ENCODE peak calls at places on chromosomes 11 and 22, in eight cellular contexts. One of them, this sample, is unnamed.

GRCh38 chr11:130909650-130910049 is 6.6 kb downstream of the SNX19 start:
- DNase-seq in ascending aorta: no peak
- DNase-seq in astrocyte of the cerebellum: no peak
- DNase-seq in thoracic aorta: no peak
- DNase-seq in cardiac muscle cell: no peak
- DNase-seq in IMR-90: peak; percentile 91
- DNase-seq in RWPE2: no peak
- DNase-seq in HFFc6: peak; percentile 63
- DNase-seq in this sample: no peak

GRCh38 chr11:63813563-63814382 is 517 bp downstream of the SPINDOC start:
- DNase-seq in RWPE2: no peak
- DNase-seq in IMR-90: peak; percentile 50
- DNase-seq in ascending aorta: peak; percentile 70
- DNase-seq in HFFc6: no peak
- DNase-seq in astrocyte of the cerebellum: no peak
- DNase-seq in thoracic aorta: no peak
- DNase-seq in cardiac muscle cell: peak; percentile 73
- DNase-seq in this sample: no peak

GRCh38 chr11:63764201-63764711 is 4.3 kb downstream of the ZFTA start:
- DNase-seq in thoracic aorta: no peak
- DNase-seq in astrocyte of the cerebellum: no peak
- DNase-seq in IMR-90: no peak
- DNase-seq in cardiac muscle cell: no peak
- DNase-seq in HFFc6: no peak
- DNase-seq in RWPE2: no peak
- DNase-seq in ascending aorta: no peak
- DNase-seq in this sample: no peak

GRCh38 chr11:62883677-62884076 is 3.0 kb downstream of the SLC3A2 start:
- DNase-seq in IMR-90: no peak
- DNase-seq in RWPE2: no peak
- DNase-seq in thoracic aorta: no peak
- DNase-seq in ascending aorta: no peak
- DNase-seq in HFFc6: peak; percentile 54
- DNase-seq in cardiac muscle cell: no peak
- DNase-seq in astrocyte of the cerebellum: no peak
- DNase-seq in this sample: no peak

GRCh38 chr11:19939415-19939929 is 220.8 kb downstream of the DBX1 start:
- DNase-seq in thoracic aorta: no peak
- DNase-seq in cardiac muscle cell: no peak
- DNase-seq in ascending aorta: peak; percentile 51
- DNase-seq in HFFc6: no peak
- DNase-seq in IMR-90: no peak
- DNase-seq in RWPE2: no peak
- DNase-seq in astrocyte of the cerebellum: no peak
- DNase-seq in this sample: no peak

GRCh38 chr11:46012185-46012584 is 89.7 kb downstream of the LARGE2 start:
- DNase-seq in thoracic aorta: no peak
- DNase-seq in cardiac muscle cell: no peak
- DNase-seq in IMR-90: no peak
- DNase-seq in astrocyte of the cerebellum: no peak
- DNase-seq in HFFc6: no peak
- DNase-seq in ascending aorta: no peak
- DNase-seq in RWPE2: no peak
- DNase-seq in this sample: no peak

GRCh38 chr11:10518123-10518522 is 22.9 kb downstream of the RNF141 start:
- DNase-seq in thoracic aorta: no peak
- DNase-seq in ascending aorta: no peak
- DNase-seq in cardiac muscle cell: no peak
- DNase-seq in RWPE2: no peak
- DNase-seq in astrocyte of the cerebellum: no peak
- DNase-seq in HFFc6: no peak
- DNase-seq in IMR-90: peak; percentile 25
- DNase-seq in this sample: no peak

GRCh38 chr11:119729581-119730346 is 764 bp upstream of the NECTIN1 start:
- DNase-seq in ascending aorta: peak; percentile 75
- DNase-seq in IMR-90: peak; percentile 39
- DNase-seq in cardiac muscle cell: no peak
- DNase-seq in HFFc6: peak; percentile 34
- DNase-seq in astrocyte of the cerebellum: no peak
- DNase-seq in thoracic aorta: peak; percentile 21
- DNase-seq in RWPE2: no peak
- DNase-seq in this sample: peak; percentile 36

GRCh38 chr11:63622318-63622717 is 8.1 kb upstream of the PLAAT3 start:
- DNase-seq in astrocyte of the cerebellum: no peak
- DNase-seq in ascending aorta: no peak
- DNase-seq in cardiac muscle cell: no peak
- DNase-seq in HFFc6: no peak
- DNase-seq in RWPE2: no peak
- DNase-seq in IMR-90: no peak
- DNase-seq in thoracic aorta: no peak
- DNase-seq in this sample: no peak

GRCh38 chr11:64419818-64420485 is 61.0 kb downstream of the RPS6KA4 start:
- DNase-seq in thoracic aorta: no peak
- DNase-seq in ascending aorta: peak; percentile 80
- DNase-seq in cardiac muscle cell: no peak
- DNase-seq in astrocyte of the cerebellum: peak; percentile 13
- DNase-seq in HFFc6: peak; percentile 7
- DNase-seq in RWPE2: no peak
- DNase-seq in IMR-90: no peak
- DNase-seq in this sample: no peak

GRCh38 chr22:25362215-25362882 is 142.9 kb downstream of the CRYBB2 start:
- DNase-seq in cardiac muscle cell: peak; percentile 71
- DNase-seq in RWPE2: peak; percentile 49
- DNase-seq in IMR-90: peak; percentile 38
- DNase-seq in HFFc6: peak; percentile 16
- DNase-seq in astrocyte of the cerebellum: peak; percentile 13
- DNase-seq in thoracic aorta: peak; percentile 52
- DNase-seq in ascending aorta: peak; percentile 78
- DNase-seq in this sample: no peak

GRCh38 chr11:94882931-94883330 is 90.4 kb downstream of the CWC15 start:
- DNase-seq in ascending aorta: no peak
- DNase-seq in RWPE2: no peak
- DNase-seq in thoracic aorta: no peak
- DNase-seq in IMR-90: no peak
- DNase-seq in astrocyte of the cerebellum: no peak
- DNase-seq in cardiac muscle cell: no peak
- DNase-seq in HFFc6: no peak
- DNase-seq in this sample: no peak

GRCh38 chr22:23117890-23118646 is 23.7 kb downstream of the RSPH14 start:
- DNase-seq in thoracic aorta: no peak
- DNase-seq in astrocyte of the cerebellum: no peak
- DNase-seq in HFFc6: no peak
- DNase-seq in IMR-90: no peak
- DNase-seq in ascending aorta: no peak
- DNase-seq in RWPE2: no peak
- DNase-seq in cardiac muscle cell: no peak
- DNase-seq in this sample: no peak

DNA sequence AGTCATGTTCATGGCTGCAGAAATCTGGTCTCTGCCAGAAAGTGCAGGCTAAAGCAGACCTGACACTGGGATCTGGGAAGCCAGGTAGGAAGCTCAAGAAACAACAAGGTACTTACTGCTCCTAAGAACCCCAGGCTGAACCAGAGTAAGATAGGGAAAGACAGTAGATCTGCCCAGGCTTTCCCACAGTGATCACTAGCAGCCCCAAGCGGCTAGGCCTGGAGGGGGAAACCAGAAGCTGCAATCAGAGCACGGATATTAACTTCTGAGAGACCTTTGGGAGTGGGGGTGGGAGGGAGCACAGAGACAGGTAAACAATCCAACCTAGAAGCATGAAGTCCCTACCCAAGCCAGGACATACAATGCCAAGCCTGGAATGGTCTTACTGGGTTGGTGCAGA is 135.2 kb upstream of the C11orf58 start:
- DNase-seq in thoracic aorta: no peak
- DNase-seq in ascending aorta: no peak
- DNase-seq in RWPE2: no peak
- DNase-seq in HFFc6: no peak
- DNase-seq in astrocyte of the cerebellum: no peak
- DNase-seq in IMR-90: no peak
- DNase-seq in cardiac muscle cell: no peak
- DNase-seq in this sample: no peak
- TF ChIP-seq CTCF in thoracic aorta: no peak
- TF ChIP-seq CTCF in ascending aorta: no peak
- TF ChIP-seq CTCF in RWPE2: no peak
- TF ChIP-seq CTCF in HFFc6: no peak
- TF ChIP-seq CTCF in astrocyte of the cerebellum: no peak
- TF ChIP-seq CTCF in IMR-90: no peak
- TF ChIP-seq CTCF in cardiac muscle cell: no peak
- TF ChIP-seq CTCF in this sample: no peak

DNA sequence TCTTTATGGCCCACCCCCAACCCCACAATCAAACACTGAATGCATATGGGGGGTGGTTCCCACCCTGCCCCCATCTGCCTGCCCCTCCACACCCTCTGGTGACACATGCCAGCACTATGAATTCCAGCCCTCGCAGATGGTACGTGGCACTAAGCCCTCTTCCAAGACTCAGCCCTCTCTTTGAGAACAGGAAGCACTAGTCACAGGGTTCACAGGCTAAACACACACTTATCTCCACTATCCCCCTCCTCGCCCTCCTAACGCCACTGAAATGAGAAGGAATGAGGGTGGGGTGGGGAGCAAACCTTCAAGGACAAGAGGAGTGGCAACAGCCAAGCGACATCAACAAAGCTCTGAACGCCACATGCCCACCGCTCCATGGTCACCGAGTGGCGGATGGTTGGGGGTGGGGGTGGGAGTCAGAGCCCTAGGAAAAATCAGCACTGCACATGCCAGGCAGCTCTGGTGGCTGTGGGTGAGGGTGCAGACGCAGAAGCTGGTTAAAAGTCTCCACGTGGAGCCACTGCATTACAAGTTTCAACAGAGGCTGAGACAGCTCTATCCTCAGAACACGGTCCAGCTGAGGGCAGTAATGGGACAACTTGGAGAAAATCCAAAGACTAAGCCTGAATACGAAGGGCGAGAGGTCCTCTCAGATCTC is 33.6 kb downstream of the TMEM184B start:
- DNase-seq in astrocyte of the cerebellum: no peak
- DNase-seq in thoracic aorta: peak; percentile 50
- DNase-seq in RWPE2: no peak
- DNase-seq in HFFc6: peak; percentile 96
- DNase-seq in IMR-90: peak; percentile 98
- DNase-seq in cardiac muscle cell: peak; percentile 25
- DNase-seq in ascending aorta: peak; percentile 85
- DNase-seq in this sample: peak; percentile 79
- TF ChIP-seq CTCF in astrocyte of the cerebellum: peak; percentile 24
- TF ChIP-seq CTCF in thoracic aorta: no peak
- TF ChIP-seq CTCF in RWPE2: peak; percentile 44
- TF ChIP-seq CTCF in HFFc6: peak; percentile 54
- TF ChIP-seq CTCF in IMR-90: peak; percentile 44
- TF ChIP-seq CTCF in cardiac muscle cell: peak; percentile 39
- TF ChIP-seq CTCF in ascending aorta: no peak
- TF ChIP-seq CTCF in this sample: peak; percentile 38

GRCh38 chr11:22670803-22671202 is 4.4 kb downstream of the GAS2 start:
- DNase-seq in IMR-90: peak; percentile 3
- DNase-seq in thoracic aorta: no peak
- DNase-seq in cardiac muscle cell: peak; percentile 9
- DNase-seq in RWPE2: no peak
- DNase-seq in astrocyte of the cerebellum: no peak
- DNase-seq in HFFc6: no peak
- DNase-seq in ascending aorta: no peak
- DNase-seq in this sample: no peak

GRCh38 chr11:22668005-22668796 is 1.8 kb downstream of the GAS2 start:
- DNase-seq in HFFc6: no peak
- DNase-seq in thoracic aorta: no peak
- DNase-seq in IMR-90: no peak
- DNase-seq in RWPE2: no peak
- DNase-seq in cardiac muscle cell: no peak
- DNase-seq in astrocyte of the cerebellum: no peak
- DNase-seq in ascending aorta: no peak
- DNase-seq in this sample: no peak

GRCh38 chr11:22666320-22666699 is at the start of gene GAS2:
- DNase-seq in IMR-90: peak; percentile 1
- DNase-seq in astrocyte of the cerebellum: no peak
- DNase-seq in cardiac muscle cell: no peak
- DNase-seq in thoracic aorta: no peak
- DNase-seq in RWPE2: no peak
- DNase-seq in HFFc6: no peak
- DNase-seq in ascending aorta: no peak
- DNase-seq in this sample: no peak

GRCh38 chr11:22669368-22669767 is 3.0 kb downstream of the GAS2 start:
- DNase-seq in thoracic aorta: no peak
- DNase-seq in cardiac muscle cell: no peak
- DNase-seq in ascending aorta: no peak
- DNase-seq in IMR-90: no peak
- DNase-seq in RWPE2: no peak
- DNase-seq in HFFc6: no peak
- DNase-seq in astrocyte of the cerebellum: no peak
- DNase-seq in this sample: no peak

DNA sequence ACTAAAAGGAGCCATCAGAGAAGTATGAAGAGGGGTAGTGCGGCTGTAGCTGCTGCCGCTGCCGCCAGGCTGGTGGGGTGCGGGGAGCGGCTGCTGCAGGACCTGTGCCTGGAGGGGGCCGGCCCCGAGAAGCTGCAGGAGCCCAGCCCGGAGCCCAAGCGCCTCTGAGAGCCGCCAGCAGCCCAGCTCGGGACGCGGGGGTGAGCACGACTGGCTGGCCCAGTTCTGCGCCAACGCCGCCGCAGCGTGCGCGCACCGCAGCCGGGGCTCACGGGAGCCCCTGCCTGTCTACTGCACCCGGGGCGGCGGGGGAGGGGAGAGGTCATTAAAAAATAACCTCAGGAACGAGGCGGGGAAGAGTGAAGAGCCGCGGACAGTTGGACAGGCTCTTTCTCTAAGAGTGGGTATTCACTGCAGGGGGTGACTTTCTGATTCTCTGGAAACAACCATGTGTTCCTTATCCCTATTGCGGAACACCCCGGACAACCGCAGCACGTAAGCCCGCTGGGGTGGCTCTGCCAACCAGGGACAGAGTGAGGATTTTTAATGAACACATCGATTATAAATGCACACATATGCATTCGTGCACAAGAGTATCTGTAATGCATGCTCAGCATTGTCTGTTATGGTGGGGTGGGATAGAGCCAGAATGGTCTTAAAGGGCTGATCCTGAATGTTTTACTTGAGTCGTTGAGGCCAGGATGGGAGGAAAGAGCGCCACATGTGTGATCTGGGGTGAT is 459 bp downstream of the GAS2 start:
- DNase-seq in ascending aorta: no peak
- DNase-seq in HFFc6: no peak
- DNase-seq in astrocyte of the cerebellum: no peak
- DNase-seq in thoracic aorta: no peak
- DNase-seq in cardiac muscle cell: peak; percentile 76
- DNase-seq in RWPE2: no peak
- DNase-seq in IMR-90: no peak
- DNase-seq in this sample: no peak
- TF ChIP-seq CTCF in ascending aorta: no peak
- TF ChIP-seq CTCF in HFFc6: no peak
- TF ChIP-seq CTCF in astrocyte of the cerebellum: no peak
- TF ChIP-seq CTCF in thoracic aorta: no peak
- TF ChIP-seq CTCF in cardiac muscle cell: no peak
- TF ChIP-seq CTCF in RWPE2: no peak
- TF ChIP-seq CTCF in IMR-90: no peak
- TF ChIP-seq CTCF in this sample: no peak

DNA sequence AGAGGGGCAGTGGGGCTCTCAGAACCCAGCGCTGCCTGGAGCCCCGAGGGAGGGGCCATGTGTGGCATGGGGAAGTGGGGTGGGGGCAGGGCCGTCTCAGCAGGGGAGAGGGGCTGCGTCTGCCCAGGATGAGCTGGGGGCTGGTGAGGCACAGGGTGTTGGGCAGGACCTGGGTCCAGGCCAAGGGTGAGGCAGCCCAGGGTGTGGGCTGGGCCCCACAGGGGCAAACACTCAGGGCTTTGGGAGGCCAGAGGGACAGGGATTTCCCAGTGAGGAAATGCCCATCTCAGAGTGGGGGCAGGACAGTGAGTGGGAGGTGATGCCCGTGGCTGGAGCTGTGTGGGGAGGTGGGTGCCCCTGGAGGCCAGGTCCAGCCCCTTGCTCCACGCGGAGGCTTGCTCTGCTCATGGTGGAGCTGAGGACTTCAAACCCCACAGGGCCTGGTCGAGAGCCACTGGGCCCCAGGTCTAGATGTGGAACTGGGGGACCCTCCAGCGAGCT is 5.4 kb downstream of the PLXNB2 start:
- DNase-seq in IMR-90: peak; percentile 17
- DNase-seq in ascending aorta: no peak
- DNase-seq in thoracic aorta: no peak
- DNase-seq in HFFc6: no peak
- DNase-seq in RWPE2: no peak
- DNase-seq in cardiac muscle cell: no peak
- DNase-seq in astrocyte of the cerebellum: no peak
- DNase-seq in this sample: no peak
- TF ChIP-seq CTCF in IMR-90: no peak
- TF ChIP-seq CTCF in ascending aorta: no peak
- TF ChIP-seq CTCF in thoracic aorta: no peak
- TF ChIP-seq CTCF in HFFc6: no peak
- TF ChIP-seq CTCF in RWPE2: no peak
- TF ChIP-seq CTCF in cardiac muscle cell: no peak
- TF ChIP-seq CTCF in astrocyte of the cerebellum: no peak
- TF ChIP-seq CTCF in this sample: no peak